ENCODE peak calls at places on chromosomes 6 and 20, in four cellular contexts. I is cardiac fibroblast; Y is ACHN; K is stimulated activated CD8-positive, alpha-beta memory T cell treated with anti-CD3 and anti-CD28 coated beads, Interleukin-7, amount 100 ng/mL, for 48 hours. H is an unnamed sample.

GRCh38 chr6:110874880-110875547 is 429 bp downstream of the AMD1 start:
- DNase-seq in Y (peak; percentile 34), I (peak; percentile 23), K (no peak), H (peak; percentile 29)

GRCh38 chr6:11064836-11065235 is 20.7 kb upstream of the ELOVL2 start:
- DNase-seq in I (no peak), K (no peak), Y (no peak), H (no peak)

GRCh38 chr20:47281376-47281775 is 75.1 kb downstream of the ZMYND8 start:
- DNase-seq in I (no peak), K (no peak), Y (no peak), H (no peak)

GRCh38 chr6:45692021-45692420 is 314.3 kb upstream of the SUPT3H start:
- DNase-seq in Y (no peak), K (no peak), I (no peak), H (no peak)

GRCh38 chr6:81694214-81694613 is 58.3 kb downstream of the TENT5A start:
- DNase-seq in K (no peak), Y (no peak), I (no peak), H (no peak)

GRCh38 chr20:3935295-3935955 is 46.2 kb downstream of the PANK2 start:
- DNase-seq in I (no peak), K (no peak), Y (no peak), H (no peak)

GRCh38 chr6:167726043-167726442 is 100.7 kb upstream of the AFDN start:
- DNase-seq in I (no peak), K (no peak), Y (no peak), H (no peak)

GRCh38 chr20:49505518-49505917 is 23.1 kb upstream of the KCNB1 start:
- DNase-seq in K (no peak), Y (peak; percentile 75), I (peak; percentile 55), H (peak; percentile 61)

GRCh38 chr6:1624071-1624847 is 14.5 kb downstream of the FOXC1 start:
- DNase-seq in Y (peak; percentile 12), I (no peak), K (no peak), H (no peak)

GRCh38 chr20:49990310-49990720 is 7.5 kb downstream of the SNAI1 start:
- DNase-seq in I (peak; percentile 31), Y (no peak), K (no peak), H (no peak)

GRCh38 chr20:44736170-44737021 is 9.3 kb upstream of the KCNK15 start:
- DNase-seq in Y (peak; percentile 92), K (no peak), I (peak; percentile 94), H (peak; percentile 40)

GRCh38 chr6:114764866-114765265 is 422.0 kb upstream of the HS3ST5 start:
- DNase-seq in K (no peak), Y (no peak), I (no peak), H (no peak)

GRCh38 chr20:12171927-12172581 is 254.4 kb downstream of the BTBD3 start:
- DNase-seq in Y (no peak), I (peak; percentile 83), K (no peak), H (no peak)

GRCh38 chr6:47352966-47353365 is 43.3 kb upstream of the TNFRSF21 start:
- DNase-seq in I (no peak), Y (no peak), K (no peak), H (no peak)

GRCh38 chr20:31711416-31712111 is 11.1 kb downstream of the BCL2L1 start:
- DNase-seq in K (no peak), I (no peak), Y (no peak), H (no peak)

GRCh38 chr6:125549202-125549884 is 200.1 kb upstream of the HEY2 start:
- DNase-seq in K (no peak), I (no peak), Y (no peak), H (no peak)

GRCh38 chr6:33856655-33857054 is 52.9 kb upstream of the MLN start:
- DNase-seq in I (no peak), K (peak; percentile 72), Y (no peak), H (no peak)

GRCh38 chr20:38221041-38221589 is 39.4 kb downstream of the KIAA1755 start:
- DNase-seq in K (peak; percentile 40), I (peak; percentile 68), Y (peak; percentile 71), H (peak; percentile 96)

GRCh38 chr6:35258858-35259193 is 709 bp upstream of the ZNF76 start:
- DNase-seq in I (no peak), K (peak; percentile 24), Y (peak; percentile 61), H (peak; percentile 41)

GRCh38 chr6:52307900-52308372 is 23.4 kb upstream of the MCM3 start:
- DNase-seq in Y (no peak), I (no peak), K (no peak), H (no peak)

GRCh38 chr20:63059684-63060056 is 52.9 kb upstream of the BHLHE23 start:
- DNase-seq in Y (no peak), K (no peak), I (no peak), H (no peak)

GRCh38 chr6:88008411-88008810 is 39.2 kb upstream of the SPACA1 start:
- DNase-seq in I (peak; percentile 13), K (no peak), Y (peak; percentile 54), H (no peak)